ENCODE peak calls at places on chromosomes 7 and 10, in seven cellular contexts. H is HCT116, F is MM.1S, M is GM23338, Y is PC-3, U is OCI-LY7, K is GM23248. I is an unnamed sample.

GRCh38 chr10:77431209-77431611 is 206.4 kb downstream of the KCNMA1 start:
- DNase-seq in H (no peak), Y (peak; percentile 85), M (peak; percentile 67), U (no peak), K (no peak), F (no peak), I (peak; percentile 55)

GRCh38 chr7:55413442-55413841 is 48.3 kb downstream of the LANCL2 start:
- DNase-seq in H (no peak), Y (no peak), K (no peak), U (no peak), F (no peak), M (no peak), I (no peak)

GRCh38 chr10:69641261-69641980 is 11.4 kb downstream of the FAM241B start:
- DNase-seq in Y (peak; percentile 51), U (no peak), K (peak; percentile 12), H (no peak), M (no peak), F (no peak), I (no peak)

GRCh38 chr7:111168182-111168581 is 77.3 kb downstream of the LRRN3 start:
- DNase-seq in M (no peak), F (no peak), K (peak; percentile 20), U (no peak), Y (no peak), H (no peak), I (peak; percentile 36)

GRCh38 chr7:22586101-22586805 is 86.3 kb upstream of the STEAP1B start:
- DNase-seq in F (no peak), K (no peak), M (no peak), H (no peak), Y (peak; percentile 8), U (no peak), I (no peak)

GRCh38 chr10:62554632-62555199 is 180.5 kb downstream of the ZNF365 start:
- DNase-seq in K (peak; percentile 70), M (peak; percentile 77), Y (peak; percentile 94), F (peak; percentile 43), U (peak; percentile 59), H (peak; percentile 8), I (peak; percentile 56)

GRCh38 chr10:116430288-116430687 is 2.6 kb downstream of the PNLIPRP3 start:
- DNase-seq in K (no peak), U (no peak), M (no peak), F (peak; percentile 67), H (no peak), Y (no peak), I (no peak)

GRCh38 chr10:101875068-101875688 is 31.6 kb upstream of the KCNIP2 start:
- DNase-seq in H (no peak), M (no peak), K (no peak), F (no peak), Y (no peak), U (no peak), I (no peak)

GRCh38 chr7:116859323-116859722 is 3.1 kb upstream of the CAPZA2 start:
- DNase-seq in H (no peak), Y (peak; percentile 73), F (no peak), U (no peak), K (peak; percentile 90), M (no peak), I (no peak)

GRCh38 chr10:6044651-6045599 is 17.2 kb downstream of the IL2RA start:
- DNase-seq in K (no peak), H (no peak), F (no peak), M (no peak), U (peak; percentile 40), Y (no peak), I (no peak)

GRCh38 chr10:110993024-110993693 is 73.8 kb downstream of the SHOC2 start:
- DNase-seq in Y (peak; percentile 64), K (peak; percentile 91), F (peak; percentile 13), H (no peak), M (no peak), U (no peak), I (no peak)

GRCh38 chr7:43199333-43199732 is 86.9 kb downstream of the HECW1 start:
- DNase-seq in M (no peak), H (no peak), K (peak; percentile 77), Y (peak; percentile 61), F (no peak), U (no peak), I (no peak)

GRCh38 chr10:70759769-70760168 is 25.4 kb downstream of the TBATA start:
- DNase-seq in H (no peak), Y (no peak), U (peak; percentile 47), M (peak; percentile 12), K (no peak), F (no peak), I (no peak)

GRCh38 chr7:84701524-84702306 is 485.1 kb downstream of the SEMA3D start:
- DNase-seq in K (peak; percentile 87), M (no peak), U (no peak), F (no peak), H (peak; percentile 94), Y (peak; percentile 67), I (peak; percentile 74)

GRCh38 chr10:15106352-15107013 is 9.3 kb downstream of the RPP38 start:
- DNase-seq in F (peak; percentile 66), H (peak; percentile 50), U (peak; percentile 63), M (peak; percentile 88), K (peak; percentile 73), Y (peak; percentile 73), I (peak; percentile 81)

GRCh38 chr7:147053761-147054160 is 937.2 kb downstream of the CNTNAP2 start:
- DNase-seq in K (no peak), Y (no peak), U (no peak), F (no peak), M (peak; percentile 24), H (no peak), I (no peak)

GRCh38 chr7:136617176-136617575 is 251.3 kb upstream of the CHRM2 start:
- DNase-seq in U (no peak), K (peak; percentile 64), F (no peak), M (no peak), Y (no peak), H (no peak), I (no peak)

GRCh38 chr7:25615005-25615404 is 386.7 kb upstream of the NPVF start:
- DNase-seq in F (no peak), M (no peak), Y (no peak), U (no peak), K (no peak), H (no peak), I (peak; percentile 16)

GRCh38 chr10:128140425-128140824 is 14.2 kb upstream of the MKI67 start:
- DNase-seq in Y (no peak), H (no peak), M (peak; percentile 37), U (no peak), F (no peak), K (no peak), I (no peak)

GRCh38 chr10:73808021-73808815 is 3.2 kb downstream of the NDST2 start:
- DNase-seq in M (no peak), F (no peak), K (no peak), Y (no peak), H (no peak), U (no peak), I (no peak)
- TF ChIP-seq EZH2phosphoT487 in M (no peak), F (no peak), K (no peak), Y (no peak), H (no peak), U (no peak), I (no peak)

GRCh38 chr7:74311305-74311744 is 22.1 kb downstream of the CLIP2 start:
- DNase-seq in K (peak; percentile 30), F (no peak), H (peak; percentile 29), M (no peak), U (no peak), Y (peak; percentile 84), I (no peak)
- H3K9me2 ChIP-seq in K (no peaks in the 10 kb centered on the region), F (no peaks in the 10 kb centered on the region), H (no peaks in the 10 kb centered on the region), M (no peaks in the 10 kb centered on the region), U (no peaks in the 10 kb centered on the region), Y (no peaks in the 10 kb centered on the region), I (no peaks in the 10 kb centered on the region)

GRCh38 chr7:151087247-151088018 is 1.2 kb downstream of the AGAP3 start:
- DNase-seq in U (no peak), F (peak; percentile 79), H (no peak), M (no peak), Y (peak; percentile 51), K (peak; percentile 84), I (peak; percentile 84)

GRCh38 chr7:151089893-151090730 is 3.8 kb downstream of the AGAP3 start:
- DNase-seq in M (no peak), Y (no peak), F (no peak), H (no peak), U (no peak), K (peak; percentile 57), I (peak; percentile 8)

GRCh38 chr7:151086802-151087246 is 549 bp downstream of the AGAP3 start:
- DNase-seq in Y (peak; percentile 30), U (no peak), M (peak; percentile 60), F (peak; percentile 45), K (peak; percentile 76), H (no peak), I (peak; percentile 55)

GRCh38 chr7:151088856-151089699 is 2.8 kb downstream of the AGAP3 start:
- DNase-seq in H (no peak), M (peak; percentile 61), Y (peak; percentile 39), K (peak; percentile 89), U (no peak), F (no peak), I (peak; percentile 74)

GRCh38 chr7:151088019-151088855 is 2.0 kb downstream of the AGAP3 start:
- DNase-seq in U (no peak), M (peak; percentile 53), H (no peak), Y (peak; percentile 20), K (peak; percentile 75), F (no peak), I (no peak)
- H3K4me2 ChIP-seq in U (no peak overlapping the region), M (peak overlapping the region; percentile 98), H (peak overlapping the region; percentile 93), Y (peak overlapping the region; percentile 100), K (peak overlapping the region; percentile 94), F (peak overlapping the region; percentile 89), I (peak overlapping the region; percentile 100)

DNA sequence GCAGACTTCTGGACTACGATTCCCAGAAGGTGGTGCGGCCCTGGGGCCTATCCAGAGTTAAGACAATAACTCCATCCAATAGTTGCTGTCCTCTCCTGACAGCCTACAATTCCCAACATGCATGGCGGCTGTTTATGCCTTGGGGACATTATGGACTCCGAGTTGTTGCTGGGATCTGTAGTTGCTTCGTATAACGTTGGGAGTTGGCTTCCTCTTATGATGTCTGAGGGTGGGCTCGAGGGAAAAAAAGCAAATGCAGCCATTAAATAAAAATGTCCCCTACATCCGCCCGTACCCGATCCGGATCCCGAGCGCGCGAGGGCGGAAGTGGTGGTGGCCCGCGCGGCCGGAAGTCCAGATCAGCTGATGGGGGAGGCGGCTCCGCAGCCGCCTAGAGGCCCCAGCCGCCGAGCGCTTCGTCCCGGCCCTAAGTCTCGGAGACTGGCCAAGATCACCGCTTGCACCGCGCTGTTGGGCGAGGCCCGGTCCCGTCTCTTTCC is at the start of gene ZSWIM8:
- DNase-seq in F (peak; percentile 94), U (peak; percentile 95), M (peak; percentile 98), Y (peak; percentile 100), K (peak; percentile 97), H (peak; percentile 91), I (peak; percentile 94)
- TF ChIP-seq EZH2phosphoT487 in F (no peak), U (no peak), M (no peak), Y (no peak), K (no peak), H (no peak), I (no peak)